ENCODE peak calls at places on chromosome X, in four cellular contexts. One of them, this sample, is unnamed.

GRCh38 chrX:29225670-29226069 is 638.4 kb downstream of the IL1RAPL1 start:
- DNase-seq in T follicular helper cell: no peak
- DNase-seq in NCI-H1417: no peak
- DNase-seq in naive B cell: no peak
- DNase-seq in this sample: no peak

GRCh38 chrX:121569609-121570008 is 522.2 kb downstream of the GLUD2 start:
- DNase-seq in T follicular helper cell: no peak
- DNase-seq in NCI-H1417: no peak
- DNase-seq in naive B cell: no peak
- DNase-seq in this sample: no peak

GRCh38 chrX:83416273-83416672 is 91.8 kb upstream of the POU3F4 start:
- DNase-seq in T follicular helper cell: no peak
- DNase-seq in NCI-H1417: no peak
- DNase-seq in naive B cell: no peak
- DNase-seq in this sample: no peak

GRCh38 chrX:30653415-30654131 is at the start of gene GK:
- DNase-seq in T follicular helper cell: peak; percentile 5
- DNase-seq in NCI-H1417: no peak
- DNase-seq in naive B cell: no peak
- DNase-seq in this sample: peak; percentile 14

GRCh38 chrX:111009256-111009655 is 86.7 kb upstream of the PAK3 start:
- DNase-seq in T follicular helper cell: no peak
- DNase-seq in NCI-H1417: no peak
- DNase-seq in naive B cell: no peak
- DNase-seq in this sample: no peak

GRCh38 chrX:151974336-151975227 is at the start of gene GABRE:
- DNase-seq in T follicular helper cell: no peak
- DNase-seq in NCI-H1417: peak; percentile 28
- DNase-seq in naive B cell: no peak
- DNase-seq in this sample: no peak

GRCh38 chrX:96435636-96436035 is 249.0 kb upstream of the DIAPH2 start:
- DNase-seq in T follicular helper cell: no peak
- DNase-seq in NCI-H1417: no peak
- DNase-seq in naive B cell: no peak
- DNase-seq in this sample: no peak

GRCh38 chrX:9495496-9495895 is 30.6 kb downstream of the TBL1X start:
- DNase-seq in T follicular helper cell: no peak
- DNase-seq in NCI-H1417: no peak
- DNase-seq in naive B cell: no peak
- DNase-seq in this sample: no peak

GRCh38 chrX:132433551-132433950 is 55.3 kb downstream of the MBNL3 start:
- DNase-seq in T follicular helper cell: no peak
- DNase-seq in NCI-H1417: no peak
- DNase-seq in naive B cell: no peak
- DNase-seq in this sample: no peak